ENCODE peak calls at places on chromosomes 13 and 19, in ten cellular contexts. One of them, this sample, is unnamed.

GRCh38 chr13:39051157-39051556 is 12.9 kb downstream of the NHLRC3 start:
- DNase-seq in heart right ventricle: no peak
- DNase-seq in GDM1: peak
- DNase-seq in stimulated activated CD4-positive, alpha-beta T cell treated with anti-CD3 and anti-CD28 coated beads, Interleukin-12 subunit alpha, Interleukin-12 subunit beta, amount 100 ng/mL, for 4 hours: no peak
- DNase-seq in choroid plexus epithelial cell: peak
- DNase-seq in activated T-cell treated with anti-CD3 and anti-CD28 coated beads, Interleukin-2, amount 50 U/mL, for 72 hours: no peak
- DNase-seq in KBM-7: peak
- DNase-seq in SK-N-SH: peak
- DNase-seq in activated CD4-positive, alpha-beta memory T cell treated with anti-CD3 and anti-CD28 coated beads for 36 hours: no peak
- DNase-seq in fibroblast of the conjunctiva: peak
- DNase-seq in this sample: peak

GRCh38 chr19:2627319-2627829 is 75.1 kb downstream of the GNG7 start:
- DNase-seq in heart right ventricle: peak
- DNase-seq in GDM1: no peak
- DNase-seq in stimulated activated CD4-positive, alpha-beta T cell treated with anti-CD3 and anti-CD28 coated beads, Interleukin-12 subunit alpha, Interleukin-12 subunit beta, amount 100 ng/mL, for 4 hours: peak
- DNase-seq in choroid plexus epithelial cell: peak
- DNase-seq in activated T-cell treated with anti-CD3 and anti-CD28 coated beads, Interleukin-2, amount 50 U/mL, for 72 hours: peak
- DNase-seq in KBM-7: no peak
- DNase-seq in SK-N-SH: no peak
- DNase-seq in activated CD4-positive, alpha-beta memory T cell treated with anti-CD3 and anti-CD28 coated beads for 36 hours: peak
- DNase-seq in fibroblast of the conjunctiva: peak
- DNase-seq in this sample: peak

GRCh38 chr19:45574526-45574925 is 10.1 kb downstream of the OPA3 start:
- DNase-seq in heart right ventricle: no peak
- DNase-seq in GDM1: no peak
- DNase-seq in stimulated activated CD4-positive, alpha-beta T cell treated with anti-CD3 and anti-CD28 coated beads, Interleukin-12 subunit alpha, Interleukin-12 subunit beta, amount 100 ng/mL, for 4 hours: no peak
- DNase-seq in choroid plexus epithelial cell: peak
- DNase-seq in activated T-cell treated with anti-CD3 and anti-CD28 coated beads, Interleukin-2, amount 50 U/mL, for 72 hours: no peak
- DNase-seq in KBM-7: no peak
- DNase-seq in SK-N-SH: no peak
- DNase-seq in activated CD4-positive, alpha-beta memory T cell treated with anti-CD3 and anti-CD28 coated beads for 36 hours: no peak
- DNase-seq in fibroblast of the conjunctiva: no peak
- DNase-seq in this sample: peak

GRCh38 chr13:110329258-110329657 is 22.2 kb downstream of the COL4A2 start:
- DNase-seq in heart right ventricle: no peak
- DNase-seq in GDM1: no peak
- DNase-seq in stimulated activated CD4-positive, alpha-beta T cell treated with anti-CD3 and anti-CD28 coated beads, Interleukin-12 subunit alpha, Interleukin-12 subunit beta, amount 100 ng/mL, for 4 hours: no peak
- DNase-seq in choroid plexus epithelial cell: no peak
- DNase-seq in activated T-cell treated with anti-CD3 and anti-CD28 coated beads, Interleukin-2, amount 50 U/mL, for 72 hours: no peak
- DNase-seq in KBM-7: no peak
- DNase-seq in SK-N-SH: no peak
- DNase-seq in activated CD4-positive, alpha-beta memory T cell treated with anti-CD3 and anti-CD28 coated beads for 36 hours: no peak
- DNase-seq in fibroblast of the conjunctiva: no peak
- DNase-seq in this sample: no peak

GRCh38 chr19:33641261-33641660 is 19.5 kb downstream of the CHST8 start:
- DNase-seq in heart right ventricle: no peak
- DNase-seq in GDM1: no peak
- DNase-seq in stimulated activated CD4-positive, alpha-beta T cell treated with anti-CD3 and anti-CD28 coated beads, Interleukin-12 subunit alpha, Interleukin-12 subunit beta, amount 100 ng/mL, for 4 hours: no peak
- DNase-seq in choroid plexus epithelial cell: no peak
- DNase-seq in activated T-cell treated with anti-CD3 and anti-CD28 coated beads, Interleukin-2, amount 50 U/mL, for 72 hours: no peak
- DNase-seq in KBM-7: no peak
- DNase-seq in SK-N-SH: no peak
- DNase-seq in activated CD4-positive, alpha-beta memory T cell treated with anti-CD3 and anti-CD28 coated beads for 36 hours: no peak
- DNase-seq in fibroblast of the conjunctiva: no peak
- DNase-seq in this sample: no peak

GRCh38 chr13:100108913-100109507 is 20.1 kb downstream of the PCCA start:
- DNase-seq in heart right ventricle: no peak
- DNase-seq in GDM1: no peak
- DNase-seq in stimulated activated CD4-positive, alpha-beta T cell treated with anti-CD3 and anti-CD28 coated beads, Interleukin-12 subunit alpha, Interleukin-12 subunit beta, amount 100 ng/mL, for 4 hours: no peak
- DNase-seq in choroid plexus epithelial cell: no peak
- DNase-seq in activated T-cell treated with anti-CD3 and anti-CD28 coated beads, Interleukin-2, amount 50 U/mL, for 72 hours: no peak
- DNase-seq in KBM-7: no peak
- DNase-seq in SK-N-SH: no peak
- DNase-seq in activated CD4-positive, alpha-beta memory T cell treated with anti-CD3 and anti-CD28 coated beads for 36 hours: no peak
- DNase-seq in fibroblast of the conjunctiva: no peak
- DNase-seq in this sample: no peak

GRCh38 chr19:38975214-38975860 is at the start of gene FBXO17:
- DNase-seq in heart right ventricle: peak
- DNase-seq in GDM1: no peak
- DNase-seq in stimulated activated CD4-positive, alpha-beta T cell treated with anti-CD3 and anti-CD28 coated beads, Interleukin-12 subunit alpha, Interleukin-12 subunit beta, amount 100 ng/mL, for 4 hours: no peak
- DNase-seq in choroid plexus epithelial cell: peak
- DNase-seq in activated T-cell treated with anti-CD3 and anti-CD28 coated beads, Interleukin-2, amount 50 U/mL, for 72 hours: no peak
- DNase-seq in KBM-7: no peak
- DNase-seq in SK-N-SH: peak
- DNase-seq in activated CD4-positive, alpha-beta memory T cell treated with anti-CD3 and anti-CD28 coated beads for 36 hours: no peak
- DNase-seq in fibroblast of the conjunctiva: no peak
- DNase-seq in this sample: peak

GRCh38 chr13:73715114-73715909 is 418.9 kb downstream of the KLF12 start:
- DNase-seq in heart right ventricle: no peak
- DNase-seq in GDM1: no peak
- DNase-seq in stimulated activated CD4-positive, alpha-beta T cell treated with anti-CD3 and anti-CD28 coated beads, Interleukin-12 subunit alpha, Interleukin-12 subunit beta, amount 100 ng/mL, for 4 hours: peak
- DNase-seq in choroid plexus epithelial cell: no peak
- DNase-seq in activated T-cell treated with anti-CD3 and anti-CD28 coated beads, Interleukin-2, amount 50 U/mL, for 72 hours: peak
- DNase-seq in KBM-7: no peak
- DNase-seq in SK-N-SH: no peak
- DNase-seq in activated CD4-positive, alpha-beta memory T cell treated with anti-CD3 and anti-CD28 coated beads for 36 hours: peak
- DNase-seq in fibroblast of the conjunctiva: no peak
- DNase-seq in this sample: no peak

GRCh38 chr13:99847318-99847750 is 124.2 kb downstream of the ZIC5 start:
- DNase-seq in heart right ventricle: no peak
- DNase-seq in GDM1: no peak
- DNase-seq in stimulated activated CD4-positive, alpha-beta T cell treated with anti-CD3 and anti-CD28 coated beads, Interleukin-12 subunit alpha, Interleukin-12 subunit beta, amount 100 ng/mL, for 4 hours: no peak
- DNase-seq in choroid plexus epithelial cell: no peak
- DNase-seq in activated T-cell treated with anti-CD3 and anti-CD28 coated beads, Interleukin-2, amount 50 U/mL, for 72 hours: no peak
- DNase-seq in KBM-7: no peak
- DNase-seq in SK-N-SH: no peak
- DNase-seq in activated CD4-positive, alpha-beta memory T cell treated with anti-CD3 and anti-CD28 coated beads for 36 hours: no peak
- DNase-seq in fibroblast of the conjunctiva: no peak
- DNase-seq in this sample: no peak

GRCh38 chr13:48333976-48334375 is 30.4 kb downstream of the RB1 start:
- DNase-seq in heart right ventricle: no peak
- DNase-seq in GDM1: no peak
- DNase-seq in stimulated activated CD4-positive, alpha-beta T cell treated with anti-CD3 and anti-CD28 coated beads, Interleukin-12 subunit alpha, Interleukin-12 subunit beta, amount 100 ng/mL, for 4 hours: no peak
- DNase-seq in choroid plexus epithelial cell: peak
- DNase-seq in activated T-cell treated with anti-CD3 and anti-CD28 coated beads, Interleukin-2, amount 50 U/mL, for 72 hours: no peak
- DNase-seq in KBM-7: no peak
- DNase-seq in SK-N-SH: no peak
- DNase-seq in activated CD4-positive, alpha-beta memory T cell treated with anti-CD3 and anti-CD28 coated beads for 36 hours: no peak
- DNase-seq in fibroblast of the conjunctiva: no peak
- DNase-seq in this sample: peak

GRCh38 chr13:110380359-110381028 is 73.4 kb downstream of the COL4A2 start:
- DNase-seq in heart right ventricle: no peak
- DNase-seq in GDM1: no peak
- DNase-seq in stimulated activated CD4-positive, alpha-beta T cell treated with anti-CD3 and anti-CD28 coated beads, Interleukin-12 subunit alpha, Interleukin-12 subunit beta, amount 100 ng/mL, for 4 hours: no peak
- DNase-seq in choroid plexus epithelial cell: peak
- DNase-seq in activated T-cell treated with anti-CD3 and anti-CD28 coated beads, Interleukin-2, amount 50 U/mL, for 72 hours: no peak
- DNase-seq in KBM-7: no peak
- DNase-seq in SK-N-SH: no peak
- DNase-seq in activated CD4-positive, alpha-beta memory T cell treated with anti-CD3 and anti-CD28 coated beads for 36 hours: no peak
- DNase-seq in fibroblast of the conjunctiva: no peak
- DNase-seq in this sample: peak

GRCh38 chr19:44657211-44657921 is 13.7 kb downstream of the PVR start:
- DNase-seq in heart right ventricle: peak
- DNase-seq in GDM1: peak
- DNase-seq in stimulated activated CD4-positive, alpha-beta T cell treated with anti-CD3 and anti-CD28 coated beads, Interleukin-12 subunit alpha, Interleukin-12 subunit beta, amount 100 ng/mL, for 4 hours: peak
- DNase-seq in choroid plexus epithelial cell: peak
- DNase-seq in activated T-cell treated with anti-CD3 and anti-CD28 coated beads, Interleukin-2, amount 50 U/mL, for 72 hours: peak
- DNase-seq in KBM-7: peak
- DNase-seq in SK-N-SH: peak
- DNase-seq in activated CD4-positive, alpha-beta memory T cell treated with anti-CD3 and anti-CD28 coated beads for 36 hours: peak
- DNase-seq in fibroblast of the conjunctiva: peak
- DNase-seq in this sample: peak

GRCh38 chr13:52085416-52085815 is 43.5 kb downstream of the NEK5 start:
- DNase-seq in heart right ventricle: no peak
- DNase-seq in GDM1: no peak
- DNase-seq in stimulated activated CD4-positive, alpha-beta T cell treated with anti-CD3 and anti-CD28 coated beads, Interleukin-12 subunit alpha, Interleukin-12 subunit beta, amount 100 ng/mL, for 4 hours: no peak
- DNase-seq in choroid plexus epithelial cell: peak
- DNase-seq in activated T-cell treated with anti-CD3 and anti-CD28 coated beads, Interleukin-2, amount 50 U/mL, for 72 hours: no peak
- DNase-seq in KBM-7: no peak
- DNase-seq in SK-N-SH: no peak
- DNase-seq in activated CD4-positive, alpha-beta memory T cell treated with anti-CD3 and anti-CD28 coated beads for 36 hours: no peak
- DNase-seq in fibroblast of the conjunctiva: peak
- DNase-seq in this sample: peak

GRCh38 chr19:36093146-36093662 is 17.7 kb upstream of the OVOL3 start:
- DNase-seq in heart right ventricle: no peak
- DNase-seq in GDM1: no peak
- DNase-seq in stimulated activated CD4-positive, alpha-beta T cell treated with anti-CD3 and anti-CD28 coated beads, Interleukin-12 subunit alpha, Interleukin-12 subunit beta, amount 100 ng/mL, for 4 hours: no peak
- DNase-seq in choroid plexus epithelial cell: no peak
- DNase-seq in activated T-cell treated with anti-CD3 and anti-CD28 coated beads, Interleukin-2, amount 50 U/mL, for 72 hours: peak
- DNase-seq in KBM-7: no peak
- DNase-seq in SK-N-SH: no peak
- DNase-seq in activated CD4-positive, alpha-beta memory T cell treated with anti-CD3 and anti-CD28 coated beads for 36 hours: peak
- DNase-seq in fibroblast of the conjunctiva: no peak
- DNase-seq in this sample: no peak

GRCh38 chr19:49567722-49568454 is 12.5 kb downstream of the NOSIP start:
- DNase-seq in heart right ventricle: no peak
- DNase-seq in GDM1: no peak
- DNase-seq in stimulated activated CD4-positive, alpha-beta T cell treated with anti-CD3 and anti-CD28 coated beads, Interleukin-12 subunit alpha, Interleukin-12 subunit beta, amount 100 ng/mL, for 4 hours: no peak
- DNase-seq in choroid plexus epithelial cell: peak
- DNase-seq in activated T-cell treated with anti-CD3 and anti-CD28 coated beads, Interleukin-2, amount 50 U/mL, for 72 hours: no peak
- DNase-seq in KBM-7: peak
- DNase-seq in SK-N-SH: no peak
- DNase-seq in activated CD4-positive, alpha-beta memory T cell treated with anti-CD3 and anti-CD28 coated beads for 36 hours: peak
- DNase-seq in fibroblast of the conjunctiva: peak
- DNase-seq in this sample: peak

GRCh38 chr19:57587529-57587928 is 3.6 kb downstream of the ZIK1 start:
- DNase-seq in heart right ventricle: no peak
- DNase-seq in GDM1: no peak
- DNase-seq in stimulated activated CD4-positive, alpha-beta T cell treated with anti-CD3 and anti-CD28 coated beads, Interleukin-12 subunit alpha, Interleukin-12 subunit beta, amount 100 ng/mL, for 4 hours: no peak
- DNase-seq in choroid plexus epithelial cell: peak
- DNase-seq in activated T-cell treated with anti-CD3 and anti-CD28 coated beads, Interleukin-2, amount 50 U/mL, for 72 hours: no peak
- DNase-seq in KBM-7: no peak
- DNase-seq in SK-N-SH: no peak
- DNase-seq in activated CD4-positive, alpha-beta memory T cell treated with anti-CD3 and anti-CD28 coated beads for 36 hours: no peak
- DNase-seq in fibroblast of the conjunctiva: no peak
- DNase-seq in this sample: no peak

GRCh38 chr19:7772752-7773291 is 9.8 kb downstream of the CLEC4M start:
- DNase-seq in heart right ventricle: no peak
- DNase-seq in GDM1: no peak
- DNase-seq in stimulated activated CD4-positive, alpha-beta T cell treated with anti-CD3 and anti-CD28 coated beads, Interleukin-12 subunit alpha, Interleukin-12 subunit beta, amount 100 ng/mL, for 4 hours: no peak
- DNase-seq in choroid plexus epithelial cell: peak
- DNase-seq in activated T-cell treated with anti-CD3 and anti-CD28 coated beads, Interleukin-2, amount 50 U/mL, for 72 hours: peak
- DNase-seq in KBM-7: peak
- DNase-seq in SK-N-SH: no peak
- DNase-seq in activated CD4-positive, alpha-beta memory T cell treated with anti-CD3 and anti-CD28 coated beads for 36 hours: peak
- DNase-seq in fibroblast of the conjunctiva: no peak
- DNase-seq in this sample: peak

GRCh38 chr13:33230178-33230881 is 55.2 kb downstream of the STARD13 start:
- DNase-seq in heart right ventricle: no peak
- DNase-seq in GDM1: no peak
- DNase-seq in stimulated activated CD4-positive, alpha-beta T cell treated with anti-CD3 and anti-CD28 coated beads, Interleukin-12 subunit alpha, Interleukin-12 subunit beta, amount 100 ng/mL, for 4 hours: no peak
- DNase-seq in choroid plexus epithelial cell: peak
- DNase-seq in activated T-cell treated with anti-CD3 and anti-CD28 coated beads, Interleukin-2, amount 50 U/mL, for 72 hours: no peak
- DNase-seq in KBM-7: no peak
- DNase-seq in SK-N-SH: no peak
- DNase-seq in activated CD4-positive, alpha-beta memory T cell treated with anti-CD3 and anti-CD28 coated beads for 36 hours: no peak
- DNase-seq in fibroblast of the conjunctiva: no peak
- DNase-seq in this sample: peak

GRCh38 chr13:46743191-46743590 is 53.8 kb downstream of the ESD start:
- DNase-seq in heart right ventricle: no peak
- DNase-seq in GDM1: no peak
- DNase-seq in stimulated activated CD4-positive, alpha-beta T cell treated with anti-CD3 and anti-CD28 coated beads, Interleukin-12 subunit alpha, Interleukin-12 subunit beta, amount 100 ng/mL, for 4 hours: no peak
- DNase-seq in choroid plexus epithelial cell: peak
- DNase-seq in activated T-cell treated with anti-CD3 and anti-CD28 coated beads, Interleukin-2, amount 50 U/mL, for 72 hours: no peak
- DNase-seq in KBM-7: no peak
- DNase-seq in SK-N-SH: no peak
- DNase-seq in activated CD4-positive, alpha-beta memory T cell treated with anti-CD3 and anti-CD28 coated beads for 36 hours: no peak
- DNase-seq in fibroblast of the conjunctiva: no peak
- DNase-seq in this sample: no peak

GRCh38 chr13:100438059-100438788 is 150.4 kb downstream of the GGACT start:
- DNase-seq in heart right ventricle: no peak
- DNase-seq in GDM1: no peak
- DNase-seq in stimulated activated CD4-positive, alpha-beta T cell treated with anti-CD3 and anti-CD28 coated beads, Interleukin-12 subunit alpha, Interleukin-12 subunit beta, amount 100 ng/mL, for 4 hours: no peak
- DNase-seq in choroid plexus epithelial cell: no peak
- DNase-seq in activated T-cell treated with anti-CD3 and anti-CD28 coated beads, Interleukin-2, amount 50 U/mL, for 72 hours: no peak
- DNase-seq in KBM-7: no peak
- DNase-seq in SK-N-SH: no peak
- DNase-seq in activated CD4-positive, alpha-beta memory T cell treated with anti-CD3 and anti-CD28 coated beads for 36 hours: no peak
- DNase-seq in fibroblast of the conjunctiva: no peak
- DNase-seq in this sample: no peak

GRCh38 chr13:71968025-71968424 is 101.0 kb upstream of the DACH1 start:
- DNase-seq in heart right ventricle: no peak
- DNase-seq in GDM1: no peak
- DNase-seq in stimulated activated CD4-positive, alpha-beta T cell treated with anti-CD3 and anti-CD28 coated beads, Interleukin-12 subunit alpha, Interleukin-12 subunit beta, amount 100 ng/mL, for 4 hours: no peak
- DNase-seq in choroid plexus epithelial cell: peak
- DNase-seq in activated T-cell treated with anti-CD3 and anti-CD28 coated beads, Interleukin-2, amount 50 U/mL, for 72 hours: no peak
- DNase-seq in KBM-7: no peak
- DNase-seq in SK-N-SH: no peak
- DNase-seq in activated CD4-positive, alpha-beta memory T cell treated with anti-CD3 and anti-CD28 coated beads for 36 hours: no peak
- DNase-seq in fibroblast of the conjunctiva: no peak
- DNase-seq in this sample: no peak

GRCh38 chr13:97434417-97435296 is 688 bp downstream of the RAP2A start:
- DNase-seq in heart right ventricle: peak
- DNase-seq in GDM1: peak
- DNase-seq in stimulated activated CD4-positive, alpha-beta T cell treated with anti-CD3 and anti-CD28 coated beads, Interleukin-12 subunit alpha, Interleukin-12 subunit beta, amount 100 ng/mL, for 4 hours: peak
- DNase-seq in choroid plexus epithelial cell: peak
- DNase-seq in activated T-cell treated with anti-CD3 and anti-CD28 coated beads, Interleukin-2, amount 50 U/mL, for 72 hours: peak
- DNase-seq in KBM-7: peak
- DNase-seq in SK-N-SH: peak
- DNase-seq in activated CD4-positive, alpha-beta memory T cell treated with anti-CD3 and anti-CD28 coated beads for 36 hours: peak
- DNase-seq in fibroblast of the conjunctiva: no peak
- DNase-seq in this sample: peak

GRCh38 chr13:46964789-46965527 is 68.1 kb upstream of the HTR2A start:
- DNase-seq in heart right ventricle: no peak
- DNase-seq in GDM1: no peak
- DNase-seq in stimulated activated CD4-positive, alpha-beta T cell treated with anti-CD3 and anti-CD28 coated beads, Interleukin-12 subunit alpha, Interleukin-12 subunit beta, amount 100 ng/mL, for 4 hours: no peak
- DNase-seq in choroid plexus epithelial cell: peak
- DNase-seq in activated T-cell treated with anti-CD3 and anti-CD28 coated beads, Interleukin-2, amount 50 U/mL, for 72 hours: no peak
- DNase-seq in KBM-7: no peak
- DNase-seq in SK-N-SH: no peak
- DNase-seq in activated CD4-positive, alpha-beta memory T cell treated with anti-CD3 and anti-CD28 coated beads for 36 hours: no peak
- DNase-seq in fibroblast of the conjunctiva: no peak
- DNase-seq in this sample: peak

GRCh38 chr19:15863272-15863671 is 34.6 kb downstream of the CYP4F2 start:
- DNase-seq in heart right ventricle: no peak
- DNase-seq in GDM1: no peak
- DNase-seq in stimulated activated CD4-positive, alpha-beta T cell treated with anti-CD3 and anti-CD28 coated beads, Interleukin-12 subunit alpha, Interleukin-12 subunit beta, amount 100 ng/mL, for 4 hours: no peak
- DNase-seq in choroid plexus epithelial cell: no peak
- DNase-seq in activated T-cell treated with anti-CD3 and anti-CD28 coated beads, Interleukin-2, amount 50 U/mL, for 72 hours: no peak
- DNase-seq in KBM-7: no peak
- DNase-seq in SK-N-SH: no peak
- DNase-seq in activated CD4-positive, alpha-beta memory T cell treated with anti-CD3 and anti-CD28 coated beads for 36 hours: no peak
- DNase-seq in fibroblast of the conjunctiva: no peak
- DNase-seq in this sample: no peak

GRCh38 chr19:19386373-19386869 is 19.1 kb upstream of the GATAD2A start:
- DNase-seq in heart right ventricle: no peak
- DNase-seq in GDM1: no peak
- DNase-seq in stimulated activated CD4-positive, alpha-beta T cell treated with anti-CD3 and anti-CD28 coated beads, Interleukin-12 subunit alpha, Interleukin-12 subunit beta, amount 100 ng/mL, for 4 hours: no peak
- DNase-seq in choroid plexus epithelial cell: no peak
- DNase-seq in activated T-cell treated with anti-CD3 and anti-CD28 coated beads, Interleukin-2, amount 50 U/mL, for 72 hours: no peak
- DNase-seq in KBM-7: no peak
- DNase-seq in SK-N-SH: no peak
- DNase-seq in activated CD4-positive, alpha-beta memory T cell treated with anti-CD3 and anti-CD28 coated beads for 36 hours: peak
- DNase-seq in fibroblast of the conjunctiva: no peak
- DNase-seq in this sample: no peak

GRCh38 chr13:98447130-98447529 is 129.8 kb downstream of the STK24 start:
- DNase-seq in heart right ventricle: no peak
- DNase-seq in GDM1: no peak
- DNase-seq in stimulated activated CD4-positive, alpha-beta T cell treated with anti-CD3 and anti-CD28 coated beads, Interleukin-12 subunit alpha, Interleukin-12 subunit beta, amount 100 ng/mL, for 4 hours: no peak
- DNase-seq in choroid plexus epithelial cell: no peak
- DNase-seq in activated T-cell treated with anti-CD3 and anti-CD28 coated beads, Interleukin-2, amount 50 U/mL, for 72 hours: no peak
- DNase-seq in KBM-7: no peak
- DNase-seq in SK-N-SH: no peak
- DNase-seq in activated CD4-positive, alpha-beta memory T cell treated with anti-CD3 and anti-CD28 coated beads for 36 hours: no peak
- DNase-seq in fibroblast of the conjunctiva: no peak
- DNase-seq in this sample: no peak

GRCh38 chr19:33134571-33135041 is 2.7 kb downstream of the WDR88 start:
- DNase-seq in heart right ventricle: no peak
- DNase-seq in GDM1: no peak
- DNase-seq in stimulated activated CD4-positive, alpha-beta T cell treated with anti-CD3 and anti-CD28 coated beads, Interleukin-12 subunit alpha, Interleukin-12 subunit beta, amount 100 ng/mL, for 4 hours: peak
- DNase-seq in choroid plexus epithelial cell: no peak
- DNase-seq in activated T-cell treated with anti-CD3 and anti-CD28 coated beads, Interleukin-2, amount 50 U/mL, for 72 hours: peak
- DNase-seq in KBM-7: no peak
- DNase-seq in SK-N-SH: peak
- DNase-seq in activated CD4-positive, alpha-beta memory T cell treated with anti-CD3 and anti-CD28 coated beads for 36 hours: peak
- DNase-seq in fibroblast of the conjunctiva: no peak
- DNase-seq in this sample: no peak

GRCh38 chr13:68927387-68928026 is 1180.1 kb upstream of the ATXN8OS start:
- DNase-seq in heart right ventricle: no peak
- DNase-seq in GDM1: no peak
- DNase-seq in stimulated activated CD4-positive, alpha-beta T cell treated with anti-CD3 and anti-CD28 coated beads, Interleukin-12 subunit alpha, Interleukin-12 subunit beta, amount 100 ng/mL, for 4 hours: no peak
- DNase-seq in choroid plexus epithelial cell: peak
- DNase-seq in activated T-cell treated with anti-CD3 and anti-CD28 coated beads, Interleukin-2, amount 50 U/mL, for 72 hours: no peak
- DNase-seq in KBM-7: peak
- DNase-seq in SK-N-SH: peak
- DNase-seq in activated CD4-positive, alpha-beta memory T cell treated with anti-CD3 and anti-CD28 coated beads for 36 hours: no peak
- DNase-seq in fibroblast of the conjunctiva: peak
- DNase-seq in this sample: no peak

This sample was measured in fibroblast of villous mesenchyme.